ENCODE peak calls at places on chromosomes 7 and 10, in nine cellular contexts. G is naive B cell; B is Calu3; I is activated T-helper 2 cell treated with anti-CD3 and anti-CD28 coated beads, Interferon-gamma antibody, Interleukin-2, Interleukin-4, amounts not matched to agents 10 μg/mL and 5 μg/mL and 100 μg/mL, durations not matched to agents 14 hours and 24 hours and 36 hours; O is cardiac muscle cell; P is AG20443; C is ureter; D is left ventricle myocardium inferior; X is iris pigment epithelial cell. Z is an unnamed sample.
A peak's percentile ranks its signal among the peaks of the same experiment; 100 is the strongest.

GRCh38 chr10:34567854-34568253 is 247.2 kb downstream of the PARD3 start:
- DNase-seq in G (no peak), B (no peak), I (no peak), O (no peak), P (no peak), C (no peak), D (no peak), X (no peak), Z (no peak)

GRCh38 chr7:121307021-121307575 is 21.7 kb upstream of the WNT16 start:
- DNase-seq in G (no peak), B (no peak), I (no peak), O (no peak), P (no peak), C (no peak), D (no peak), X (no peak), Z (no peak)

GRCh38 chr10:79237801-79238520 is 109.3 kb upstream of the PPIF start:
- DNase-seq in G (no peak), B (peak; percentile 35), I (no peak), O (no peak), P (peak; percentile 29), C (peak; percentile 80), D (no peak), X (no peak), Z (no peak)

GRCh38 chr7:152202056-152202455 is 176.6 kb downstream of the GALNT11 start:
- DNase-seq in G (no peak), B (no peak), I (no peak), O (no peak), P (peak; percentile 44), C (no peak), D (no peak), X (peak; percentile 84), Z (no peak)

GRCh38 chr7:15309891-15310290 is 251.9 kb downstream of the AGMO start:
- DNase-seq in G (no peak), B (no peak), I (no peak), O (no peak), P (peak; percentile 58), C (no peak), D (no peak), X (peak; percentile 31), Z (no peak)

GRCh38 chr10:91576096-91576545 is 56.8 kb downstream of the PPP1R3C start:
- DNase-seq in G (no peak), B (no peak), I (no peak), O (no peak), P (no peak), C (no peak), D (no peak), X (peak; percentile 34), Z (no peak)

GRCh38 chr7:69218634-69219033 is 379.6 kb upstream of the AUTS2 start:
- DNase-seq in G (no peak), B (no peak), I (no peak), O (no peak), P (no peak), C (no peak), D (no peak), X (no peak), Z (no peak)

GRCh38 chr10:5317547-5318107 is 47.1 kb upstream of the UCN3 start:
- DNase-seq in G (no peak), B (peak; percentile 71), I (peak; percentile 30), O (no peak), P (peak; percentile 84), C (peak; percentile 54), D (no peak), X (peak; percentile 84), Z (no peak)

GRCh38 chr7:55538538-55538937 is 33.8 kb downstream of the VOPP1 start:
- DNase-seq in G (no peak), B (no peak), I (no peak), O (no peak), P (peak; percentile 88), C (no peak), D (no peak), X (peak; percentile 98), Z (no peak)

GRCh38 chr10:113987805-113988204 is 55.9 kb upstream of the ADRB1 start:
- DNase-seq in G (no peak), B (peak; percentile 2), I (no peak), O (no peak), P (no peak), C (no peak), D (no peak), X (no peak), Z (no peak)

GRCh38 chr10:49611166-49611814 is 1.2 kb downstream of the SLC18A3 start:
- DNase-seq in G (no peak), B (no peak), I (no peak), O (no peak), P (no peak), C (no peak), D (no peak), X (no peak), Z (peak; percentile 36)

GRCh38 chr10:51983481-51983880 is 284.1 kb upstream of the CSTF2T start:
- DNase-seq in G (no peak), B (no peak), I (no peak), O (peak; percentile 0), P (no peak), C (no peak), D (no peak), X (no peak), Z (no peak)

GRCh38 chr7:156230576-156230975 is 410.0 kb upstream of the RNF32 start:
- DNase-seq in G (no peak), B (no peak), I (no peak), O (no peak), P (no peak), C (no peak), D (no peak), X (no peak), Z (no peak)